ENCODE peak calls at places on chromosomes 12 and 14, in four cellular contexts. S is IMR-90, Q is keratinocyte, I is K562. K is an unnamed sample. For H3K9me1, the result is how much of the 10 kb centered on the place peaks cover.

GRCh38 chr14:103139371-103140016 is 16.2 kb downstream of the TNFAIP2 start:
- DNase-seq in S (no peak), Q (no peak), I (no peak), K (no peak)

GRCh38 chr14:99718031-99718810 is 34.1 kb downstream of the CYP46A1 start:
- DNase-seq in S (no peak), Q (no peak), I (no peak), K (no peak)

GRCh38 chr14:49966304-49966809 is 73.5 kb downstream of the ARF6 start:
- DNase-seq in S (no peak), Q (no peak), I (no peak), K (no peak)

GRCh38 chr14:59189281-59189821 is 884 bp downstream of the DAAM1 start:
- DNase-seq in S (peak), Q (no peak), I (peak), K (no peak)

GRCh38 chr12:40692617-40693502 is 621 bp downstream of the CNTN1 start:
- DNase-seq in S (no peak), Q (no peak), I (no peak), K (no peak)

GRCh38 chr12:89075890-89076591 is 276.3 kb downstream of the DUSP6 start:
- DNase-seq in S (peak), Q (no peak), I (no peak), K (no peak)

GRCh38 chr12:25089738-25090137 is 105.2 kb downstream of the DNAI7 start:
- DNase-seq in S (no peak), Q (peak), I (no peak), K (peak)

GRCh38 chr14:104547310-104547997 is 32.1 kb upstream of the C14orf180 start:
- DNase-seq in S (no peak), Q (no peak), I (no peak), K (no peak)

GRCh38 chr12:122435186-122435585 is 12.7 kb upstream of the CLIP1 start:
- DNase-seq in S (no peak), Q (no peak), I (no peak), K (no peak)

GRCh38 chr12:75488553-75488952 is 8.0 kb downstream of the GLIPR1 start:
- DNase-seq in S (peak), Q (no peak), I (peak), K (no peak)

GRCh38 chr14:81219821-81220487 is 805 bp downstream of the GTF2A1 start:
- DNase-seq in S (peak), Q (no peak), I (peak), K (no peak)

GRCh38 chr14:61321385-61322010 is at the start of gene PRKCH:
- DNase-seq in S (peak), Q (peak), I (peak), K (peak)

GRCh38 chr12:109540526-109541411 is 32.5 kb downstream of the MMAB start:
- DNase-seq in S (no peak), Q (no peak), I (no peak), K (no peak)

GRCh38 chr12:109541412-109541725 is 31.9 kb downstream of the MMAB start:
- DNase-seq in S (peak), Q (no peak), I (no peak), K (no peak)

GRCh38 chr12:109537136-109537535 is 36.2 kb downstream of the MMAB start:
- DNase-seq in S (no peak), Q (no peak), I (no peak), K (no peak)

GRCh38 chr12:109538191-109538863 is 35.0 kb downstream of the MMAB start:
- DNase-seq in S (no peak), Q (no peak), I (no peak), K (no peak)

DNA sequence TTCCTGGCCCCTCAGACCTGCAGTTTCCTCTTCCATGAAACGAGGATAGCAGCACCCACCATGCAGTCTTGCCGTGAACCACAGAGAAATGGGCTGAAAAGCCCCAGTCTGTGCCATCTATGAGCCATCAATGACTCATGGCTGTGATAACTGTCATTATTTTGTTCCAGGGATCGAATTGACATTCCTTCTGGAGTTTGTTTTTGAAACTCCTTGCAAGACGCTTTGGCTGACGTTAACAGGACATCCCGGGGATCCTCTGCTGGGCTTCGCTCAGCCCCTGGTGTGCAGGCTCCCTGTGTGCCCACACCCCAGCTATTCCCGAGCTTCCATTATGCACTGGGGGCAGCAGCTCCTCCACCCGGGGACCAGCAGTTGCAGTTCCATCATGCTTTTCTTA is 33.8 kb downstream of the MMAB start:
- DNase-seq in S (peak), Q (no peak), I (no peak), K (peak)
- H3K9me1 ChIP-seq in S (under half), Q (under half), I (under half), K (under half)

DNA sequence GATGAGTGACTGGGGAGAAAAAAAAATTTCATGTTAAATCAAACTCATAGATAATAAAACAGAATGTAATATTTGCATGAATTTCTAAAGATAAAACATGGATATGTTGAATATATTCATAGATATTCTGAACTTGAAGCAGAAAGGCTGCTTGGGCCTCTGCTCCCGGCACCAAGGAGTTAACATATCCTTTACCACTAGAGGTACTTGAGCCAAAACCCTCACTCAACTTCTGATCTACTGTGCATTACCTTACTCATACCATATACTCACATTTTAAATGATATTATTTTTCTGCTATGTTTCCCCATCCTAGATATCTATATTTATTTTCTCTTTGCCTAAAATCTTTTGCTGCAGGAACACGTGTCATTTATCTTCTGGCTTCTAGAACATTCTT is 14.9 kb downstream of the AREL1 start:
- DNase-seq in S (no peak), Q (no peak), I (no peak), K (no peak)
- H3K9me1 ChIP-seq in S (under half), Q (under half), I (under half), K (under half)

DNA sequence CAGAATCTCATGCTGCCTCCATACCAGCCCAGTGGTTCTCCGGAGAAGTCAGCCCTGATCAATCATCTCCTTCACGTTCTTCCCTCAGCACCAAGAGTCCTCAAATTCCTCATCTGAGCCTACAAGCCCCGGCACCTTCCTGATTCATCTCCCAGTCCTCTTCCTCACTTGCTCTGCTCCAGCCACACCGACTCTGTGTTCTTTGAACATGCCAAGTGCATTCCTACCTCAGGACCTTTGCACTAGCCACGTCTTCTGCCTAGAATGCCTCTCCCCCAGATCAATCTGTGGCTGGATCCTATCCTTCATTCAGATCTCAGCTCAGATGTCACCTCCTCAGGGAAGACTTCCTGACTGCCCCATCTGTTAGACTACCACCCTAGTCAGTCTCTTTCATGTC is 4.7 kb downstream of the RILPL1 start:
- DNase-seq in S (no peak), Q (no peak), I (no peak), K (no peak)
- H3K9me1 ChIP-seq in S (under half), Q (under half), I (under half), K (under half)

GRCh38 chr12:103331643-103332042 is 164.1 kb downstream of the C12orf42 start:
- DNase-seq in S (no peak), Q (no peak), I (no peak), K (no peak)

GRCh38 chr12:103330672-103331071 is 165.1 kb downstream of the C12orf42 start:
- DNase-seq in S (no peak), Q (no peak), I (no peak), K (no peak)

GRCh38 chr12:103327676-103328075 is 168.1 kb downstream of the C12orf42 start:
- DNase-seq in S (no peak), Q (no peak), I (no peak), K (no peak)

GRCh38 chr12:103326190-103326589 is 169.6 kb downstream of the C12orf42 start:
- DNase-seq in S (no peak), Q (no peak), I (peak), K (no peak)
- H3K9me1 ChIP-seq in S (under half), Q (under half), I (under half), K (under half)

GRCh38 chr12:13503094-13503835 is 306.7 kb downstream of the EMP1 start:
- DNase-seq in S (no peak), Q (no peak), I (no peak), K (no peak)

GRCh38 chr12:13504074-13504473 is 307.5 kb downstream of the EMP1 start:
- DNase-seq in S (no peak), Q (no peak), I (no peak), K (no peak)

GRCh38 chr12:13504736-13505135 is 308.2 kb downstream of the EMP1 start:
- DNase-seq in S (no peak), Q (no peak), I (no peak), K (no peak)

DNA sequence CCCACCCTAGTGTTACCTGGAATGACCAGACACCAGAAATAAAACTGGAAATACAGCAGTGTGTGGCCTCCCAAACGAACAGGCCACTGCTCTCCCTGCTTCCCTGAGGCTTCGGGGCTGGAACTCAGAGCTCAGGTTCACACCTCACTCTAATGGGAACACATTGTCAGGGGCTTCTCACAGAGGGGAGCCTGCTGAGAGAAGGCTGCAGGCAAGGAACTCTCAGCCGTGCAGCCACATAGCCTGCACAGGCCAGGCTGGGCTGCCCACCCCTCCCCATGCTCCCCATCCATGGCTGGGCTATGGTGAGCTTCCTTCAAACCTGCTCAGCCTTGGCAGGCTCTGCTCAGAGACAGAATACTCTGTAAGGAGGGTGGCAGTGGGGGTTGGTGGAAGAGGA is 302.5 kb downstream of the EMP1 start:
- DNase-seq in S (no peak), Q (no peak), I (no peak), K (no peak)
- H3K9me1 ChIP-seq in S (under half), Q (under half), I (under half), K (under half)

GRCh38 chr12:50763637-50764115 is at the start of gene ATF1:
- DNase-seq in S (peak), Q (peak), I (peak), K (peak)
- H3K9me1 ChIP-seq in S (under half), Q (under half), I (under half), K (under half)

DNA sequence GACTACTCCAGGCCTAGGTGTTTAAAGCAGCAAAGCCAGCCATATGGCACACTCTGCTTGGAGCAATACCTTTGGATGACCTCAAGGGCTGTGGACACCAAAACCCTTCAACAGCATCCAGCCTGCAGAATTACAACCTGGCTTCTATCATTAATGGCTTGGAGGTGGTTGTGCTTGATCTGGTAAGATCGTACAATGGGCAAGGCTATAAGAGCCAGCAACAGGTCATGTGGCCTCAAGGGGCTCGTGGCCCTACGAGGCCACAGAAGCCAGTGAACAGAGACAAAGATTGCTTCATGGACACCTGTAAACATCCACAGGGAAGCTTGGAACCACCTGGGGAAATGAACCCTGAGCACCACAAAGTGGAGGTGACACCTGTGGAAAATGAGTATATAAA is 657.3 kb downstream of the BCL11B start:
- DNase-seq in S (no peak), Q (no peak), I (no peak), K (no peak)
- H3K9me1 ChIP-seq in S (under half), Q (under half), I (under half), K (under half)

DNA sequence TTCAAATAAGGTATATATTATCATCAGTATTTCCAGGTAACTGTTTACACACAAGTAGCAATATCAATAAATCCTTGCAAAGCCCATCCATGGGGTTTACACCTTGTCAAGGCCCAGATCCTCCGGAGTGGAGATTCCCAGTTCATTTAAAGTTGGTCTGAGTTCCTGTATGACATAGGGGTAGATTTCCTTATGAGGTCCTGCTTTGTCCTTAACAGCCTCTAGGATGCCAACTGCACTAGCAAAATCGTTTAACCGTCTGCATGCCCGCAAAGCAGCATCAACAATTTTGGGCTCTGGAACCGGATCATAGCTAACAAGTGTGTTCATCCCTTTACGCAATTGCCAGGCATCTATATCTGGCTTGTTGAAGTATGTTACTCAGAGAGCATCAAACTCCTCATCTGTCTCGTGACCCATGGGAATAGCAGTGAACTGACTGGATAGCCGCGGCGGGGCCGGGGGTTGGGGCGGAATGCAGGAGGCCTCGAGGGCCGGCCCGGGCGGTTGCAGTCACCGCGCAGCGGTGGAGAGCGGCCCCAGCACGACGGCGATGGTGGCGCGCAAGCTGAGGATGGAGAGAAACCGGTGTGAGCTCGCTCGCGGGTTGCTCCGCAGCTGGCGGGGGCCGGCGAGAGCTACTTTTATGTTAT is 30.6 kb upstream of the FBXO34 start:
- DNase-seq in S (peak), Q (no peak), I (no peak), K (no peak)
- H3K9me1 ChIP-seq in S (under half), Q (under half), I (under half), K (under half)

GRCh38 chr12:21561158-21561557 is 35.1 kb downstream of the SPX start:
- DNase-seq in S (no peak), Q (no peak), I (no peak), K (peak)
- H3K9me1 ChIP-seq in S (under half), Q (under half), I (under half), K (under half)

GRCh38 chr12:65525501-65526141 is 247.1 kb downstream of the MSRB3 start:
- DNase-seq in S (peak), Q (peak), I (no peak), K (no peak)
- H3K9me1 ChIP-seq in S (under half), Q (under half), I (under half), K (under half)